ENCODE peak calls at places on chromosomes 2 and 18, in six cellular contexts. I is PC-3, E is MM.1S, B is SK-N-SH, W is HCT116, S is GM23248. P is an unnamed sample. For H3K9me2, the result is how much of the 10 kb centered on the place peaks cover.

GRCh38 chr2:7269993-7270392 is 352.8 kb downstream of the RNF144A start:
- DNase-seq in I (no peak), E (no peak), B (no peak), W (no peak), S (no peak), P (no peak)

GRCh38 chr2:222307138-222307756 is 8.4 kb upstream of the PAX3 start:
- DNase-seq in I (no peak), E (no peak), B (no peak), W (no peak), S (no peak), P (no peak)

GRCh38 chr2:39568561-39569006 is 97.1 kb upstream of the TMEM178A start:
- DNase-seq in I (peak), E (no peak), B (no peak), W (no peak), S (peak), P (no peak)

GRCh38 chr2:35443087-35443486 is 912.5 kb upstream of the CRIM1 start:
- DNase-seq in I (no peak), E (no peak), B (no peak), W (no peak), S (no peak), P (no peak)

GRCh38 chr2:184425083-184425482 is 173.2 kb upstream of the ZNF804A start:
- DNase-seq in I (no peak), E (no peak), B (no peak), W (no peak), S (no peak), P (peak)

GRCh38 chr2:95390272-95390880 is 12.1 kb upstream of the FAHD2A start:
- DNase-seq in I (no peak), E (no peak), B (no peak), W (no peak), S (no peak), P (no peak)

GRCh38 chr18:22349317-22349898 is 68.3 kb downstream of the CTAGE1 start:
- DNase-seq in I (no peak), E (no peak), B (no peak), W (no peak), S (peak), P (no peak)

GRCh38 chr18:69567813-69568488 is 167.3 kb downstream of the DOK6 start:
- DNase-seq in I (peak), E (no peak), B (no peak), W (no peak), S (no peak), P (no peak)

GRCh38 chr2:158724803-158725271 is 70.3 kb upstream of the DAPL1 start:
- DNase-seq in I (peak), E (no peak), B (no peak), W (no peak), S (no peak), P (no peak)

GRCh38 chr2:163175294-163175693 is 336.7 kb upstream of the KCNH7 start:
- DNase-seq in I (no peak), E (no peak), B (no peak), W (no peak), S (no peak), P (no peak)

GRCh38 chr2:237199577-237199976 is 113.9 kb downstream of the COPS8 start:
- DNase-seq in I (no peak), E (peak), B (no peak), W (no peak), S (peak), P (no peak)

GRCh38 chr2:68185541-68186164 is 28.0 kb downstream of the PNO1 start:
- DNase-seq in I (peak), E (peak), B (peak), W (peak), S (peak), P (peak)

GRCh38 chr2:2574401-2575184 is 243.5 kb upstream of the MYT1L start:
- DNase-seq in I (no peak), E (no peak), B (no peak), W (no peak), S (no peak), P (no peak)

GRCh38 chr2:57107353-57107752 is 923.6 kb downstream of the CCDC85A start:
- DNase-seq in I (no peak), E (no peak), B (no peak), W (no peak), S (no peak), P (no peak)

GRCh38 chr2:109528811-109529501 is 84.8 kb downstream of the SEPTIN10 start:
- DNase-seq in I (no peak), E (no peak), B (no peak), W (no peak), S (no peak), P (no peak)

GRCh38 chr2:46170611-46171385 is 126.4 kb upstream of the EPAS1 start:
- DNase-seq in I (no peak), E (no peak), B (peak), W (no peak), S (no peak), P (no peak)

GRCh38 chr2:16972276-16972675 is 306.6 kb upstream of the CYRIA start:
- DNase-seq in I (no peak), E (no peak), B (no peak), W (no peak), S (peak), P (no peak)

GRCh38 chr2:226664140-226664539 is 135.5 kb downstream of the IRS1 start:
- DNase-seq in I (peak), E (no peak), B (no peak), W (no peak), S (no peak), P (no peak)

GRCh38 chr2:240502059-240502429 is 55.7 kb downstream of the ANKMY1 start:
- DNase-seq in I (no peak), E (no peak), B (no peak), W (no peak), S (no peak), P (no peak)

GRCh38 chr18:74468547-74469014 is 11.5 kb upstream of the DIPK1C start:
- DNase-seq in I (peak), E (no peak), B (no peak), W (no peak), S (peak), P (no peak)

GRCh38 chr2:233419626-233420431 is 65.5 kb downstream of the DGKD start:
- DNase-seq in I (no peak), E (peak), B (no peak), W (no peak), S (no peak), P (no peak)

GRCh38 chr18:51342815-51343214 is 145.3 kb upstream of the MEX3C start:
- DNase-seq in I (peak), E (peak), B (no peak), W (no peak), S (peak), P (no peak)

GRCh38 chr2:19540739-19541503 is 182.5 kb upstream of the OSR1 start:
- DNase-seq in I (peak), E (peak), B (no peak), W (peak), S (peak), P (no peak)

GRCh38 chr2:24885221-24886113 is 34.6 kb downstream of the ADCY3 start:
- DNase-seq in I (no peak), E (no peak), B (no peak), W (no peak), S (no peak), P (no peak)

GRCh38 chr2:65611488-65611887 is 179.1 kb upstream of the SPRED2 start:
- DNase-seq in I (no peak), E (no peak), B (no peak), W (no peak), S (no peak), P (no peak)

GRCh38 chr2:143575340-143575739 is 446.1 kb downstream of the ARHGAP15 start:
- DNase-seq in I (peak), E (no peak), B (no peak), W (peak), S (peak), P (peak)

GRCh38 chr18:74731097-74731496 is 133.4 kb downstream of the ZNF407 start:
- DNase-seq in I (peak), E (no peak), B (no peak), W (no peak), S (peak), P (no peak)

GRCh38 chr2:23698733-23699391 is 228.1 kb downstream of the ATAD2B start:
- DNase-seq in I (no peak), E (no peak), B (peak), W (no peak), S (no peak), P (peak)

GRCh38 chr2:164675698-164676097 is 54.4 kb upstream of the GRB14 start:
- DNase-seq in I (no peak), E (no peak), B (no peak), W (no peak), S (no peak), P (no peak)

GRCh38 chr2:54879598-54880355 is 156.3 kb downstream of the EML6 start:
- DNase-seq in I (no peak), E (no peak), B (no peak), W (no peak), S (no peak), P (no peak)

GRCh38 chr2:17331636-17332035 is 186.6 kb downstream of the RAD51AP2 start:
- DNase-seq in I (no peak), E (no peak), B (no peak), W (no peak), S (no peak), P (no peak)

GRCh38 chr2:234816491-234816890 is 135.3 kb upstream of the SH3BP4 start:
- DNase-seq in I (no peak), E (no peak), B (no peak), W (no peak), S (no peak), P (no peak)

GRCh38 chr2:103138123-103138886 is 376.5 kb downstream of the TMEM182 start:
- DNase-seq in I (no peak), E (peak), B (no peak), W (no peak), S (no peak), P (no peak)

DNA sequence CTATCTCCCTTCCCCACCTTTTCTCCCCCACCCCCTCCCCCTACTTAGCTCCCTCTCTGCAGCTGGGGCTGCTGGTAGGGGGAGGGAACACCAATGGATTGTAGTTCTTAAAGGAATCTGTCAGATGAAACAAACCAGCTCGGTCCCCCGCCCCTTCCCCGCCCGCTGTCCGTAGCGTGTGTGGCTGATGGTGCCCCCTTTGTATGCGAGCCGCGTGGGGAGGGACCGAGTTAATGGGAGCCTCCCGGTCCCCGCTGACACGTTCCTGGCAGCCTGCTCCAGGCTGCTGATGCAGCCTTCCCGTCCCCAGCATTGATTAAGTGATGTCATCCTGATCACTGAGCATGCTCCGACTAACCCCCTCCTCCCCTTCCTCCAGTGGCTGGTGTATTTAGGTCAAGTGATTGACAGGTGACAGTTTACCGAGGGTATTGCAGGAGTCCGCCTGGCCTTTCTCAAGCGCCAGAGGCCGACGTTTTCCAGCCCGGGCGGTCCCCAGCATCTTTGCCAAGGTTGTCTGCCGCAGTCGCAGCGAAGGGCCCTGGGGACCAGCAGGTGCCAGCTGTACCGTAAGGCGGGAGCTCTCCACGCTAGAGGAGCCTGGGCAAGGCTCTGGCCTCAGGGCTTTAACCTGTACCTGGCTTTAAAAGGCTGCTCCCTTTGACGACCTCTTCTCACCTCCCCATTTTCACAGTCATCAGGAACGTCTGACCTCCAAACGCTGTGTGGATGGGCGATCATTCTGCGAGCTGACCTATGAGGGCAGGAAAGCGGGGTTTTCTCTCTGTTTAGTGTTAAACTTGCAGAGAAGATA is 1.8 kb downstream of the KIF5C start:
- DNase-seq in I (peak), E (no peak), B (peak), W (no peak), S (peak), P (no peak)
- H3K4me3 ChIP-seq in I (peak), E (no peak), B (peak), W (no peak), S (no peak), P (peak)

DNA sequence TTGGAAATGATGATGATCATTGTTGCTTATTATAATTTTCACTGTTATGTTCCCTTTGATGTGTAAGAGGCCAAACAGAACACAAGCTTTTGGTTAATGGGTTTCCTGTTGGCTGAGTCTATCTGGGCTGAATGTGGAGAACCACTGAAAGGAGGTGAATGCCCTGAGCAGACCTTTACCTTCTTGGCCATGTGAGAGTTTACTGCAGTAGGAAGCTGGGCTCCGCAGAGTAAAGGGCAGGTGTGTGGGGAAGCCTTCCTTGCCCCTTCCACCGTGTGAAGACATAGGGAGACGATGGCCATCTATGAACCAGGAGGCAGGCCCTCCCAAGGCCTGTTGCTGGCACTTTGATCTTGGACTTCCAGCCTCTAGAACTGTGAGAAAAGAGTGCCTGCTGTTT is 122.1 kb upstream of the LGALSL start:
- DNase-seq in I (no peak), E (no peak), B (no peak), W (no peak), S (no peak), P (no peak)
- H3K9ac ChIP-seq in I (no peak), E (no peak), B (no peak), W (no peak), S (no peak), P (no peak)

DNA sequence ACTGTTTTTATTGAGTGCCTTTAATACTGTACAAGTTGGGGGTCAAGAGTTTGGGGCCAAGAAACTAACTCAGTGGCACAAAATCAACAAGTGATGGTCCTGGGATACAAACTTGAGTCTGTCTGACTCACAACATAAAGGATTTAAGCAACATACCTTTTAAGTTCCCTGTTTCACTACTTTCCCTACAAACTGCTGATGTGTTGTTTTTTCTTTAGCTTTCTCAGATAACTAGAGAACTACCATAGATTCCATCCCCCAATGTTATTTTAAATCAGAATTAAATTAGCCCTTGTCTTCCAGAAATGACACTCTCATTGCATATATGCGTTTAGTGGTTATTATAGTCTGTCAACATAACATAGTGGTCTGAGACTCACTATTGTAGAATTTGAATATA is 58.1 kb upstream of the TTC21B start:
- DNase-seq in I (no peak), E (no peak), B (no peak), W (no peak), S (no peak), P (no peak)
- H3K9me2 ChIP-seq in I (under half), E (under half), B (under half), W (under half), S (under half), P (under half)

GRCh38 chr18:9106094-9106493 is 3.6 kb downstream of the NDUFV2 start:
- DNase-seq in I (no peak), E (peak), B (no peak), W (no peak), S (no peak), P (no peak)
- H3K4me3 ChIP-seq in I (peak), E (peak), B (no peak), W (no peak), S (peak), P (peak)

P was measured in Karpas-422.